ENCODE peak calls at places on chromosome 10, in four cellular contexts. One of them, this sample, is unnamed.

GRCh38 chr10:67725567-67725966 is 29.6 kb upstream of the CTNNA3 start:
- DNase-seq in fibroblast of lung: no peak
- DNase-seq in naive thymus-derived CD4-positive, alpha-beta T cell: no peak
- DNase-seq in hepatocyte: no peak
- DNase-seq in this sample: no peak

GRCh38 chr10:68628576-68629127 is 68.5 kb downstream of the TET1 start:
- DNase-seq in fibroblast of lung: peak; percentile 42
- DNase-seq in naive thymus-derived CD4-positive, alpha-beta T cell: peak; percentile 31
- DNase-seq in hepatocyte: no peak
- DNase-seq in this sample: no peak

GRCh38 chr10:5622586-5622985 is 43.8 kb downstream of the ASB13 start:
- DNase-seq in fibroblast of lung: peak; percentile 16
- DNase-seq in naive thymus-derived CD4-positive, alpha-beta T cell: no peak
- DNase-seq in hepatocyte: no peak
- DNase-seq in this sample: no peak

GRCh38 chr10:21173964-21174669 is 277.0 kb upstream of the NEBL start:
- DNase-seq in fibroblast of lung: peak; percentile 33
- DNase-seq in naive thymus-derived CD4-positive, alpha-beta T cell: no peak
- DNase-seq in hepatocyte: peak; percentile 85
- DNase-seq in this sample: peak; percentile 31

GRCh38 chr10:32751582-32751981 is 206.4 kb downstream of the ITGB1 start:
- DNase-seq in fibroblast of lung: no peak
- DNase-seq in naive thymus-derived CD4-positive, alpha-beta T cell: no peak
- DNase-seq in hepatocyte: no peak
- DNase-seq in this sample: no peak

GRCh38 chr10:13788701-13789447 is 202.1 kb downstream of the PRPF18 start:
- DNase-seq in fibroblast of lung: peak; percentile 66
- DNase-seq in naive thymus-derived CD4-positive, alpha-beta T cell: no peak
- DNase-seq in hepatocyte: no peak
- DNase-seq in this sample: peak; percentile 41

GRCh38 chr10:30861217-30861616 is 170.4 kb downstream of the ZNF438 start:
- DNase-seq in fibroblast of lung: no peak
- DNase-seq in naive thymus-derived CD4-positive, alpha-beta T cell: no peak
- DNase-seq in hepatocyte: no peak
- DNase-seq in this sample: no peak

GRCh38 chr10:110364531-110364937 is 59.8 kb upstream of the SMNDC1 start:
- DNase-seq in fibroblast of lung: no peak
- DNase-seq in naive thymus-derived CD4-positive, alpha-beta T cell: no peak
- DNase-seq in hepatocyte: no peak
- DNase-seq in this sample: no peak

GRCh38 chr10:1034758-1035157 is 9.1 kb upstream of the IDI2 start:
- DNase-seq in fibroblast of lung: no peak
- DNase-seq in naive thymus-derived CD4-positive, alpha-beta T cell: no peak
- DNase-seq in hepatocyte: no peak
- DNase-seq in this sample: no peak

GRCh38 chr10:100551231-100551630 is 15.5 kb downstream of the HIF1AN start:
- DNase-seq in fibroblast of lung: no peak
- DNase-seq in naive thymus-derived CD4-positive, alpha-beta T cell: no peak
- DNase-seq in hepatocyte: no peak
- DNase-seq in this sample: no peak

GRCh38 chr10:71621783-71622526 is 97.6 kb downstream of the C10orf105 start:
- DNase-seq in fibroblast of lung: peak; percentile 73
- DNase-seq in naive thymus-derived CD4-positive, alpha-beta T cell: no peak
- DNase-seq in hepatocyte: peak; percentile 73
- DNase-seq in this sample: peak; percentile 55

GRCh38 chr10:102501201-102502028 is 1.1 kb downstream of the ACTR1A start:
- DNase-seq in fibroblast of lung: no peak
- DNase-seq in naive thymus-derived CD4-positive, alpha-beta T cell: no peak
- DNase-seq in hepatocyte: peak; percentile 23
- DNase-seq in this sample: no peak

GRCh38 chr10:113202011-113202410 is 252.0 kb downstream of the TCF7L2 start:
- DNase-seq in fibroblast of lung: no peak
- DNase-seq in naive thymus-derived CD4-positive, alpha-beta T cell: no peak
- DNase-seq in hepatocyte: no peak
- DNase-seq in this sample: no peak

GRCh38 chr10:24669285-24669861 is 54.3 kb downstream of the ARHGAP21 start:
- DNase-seq in fibroblast of lung: no peak
- DNase-seq in naive thymus-derived CD4-positive, alpha-beta T cell: no peak
- DNase-seq in hepatocyte: no peak
- DNase-seq in this sample: no peak

GRCh38 chr10:33453081-33453850 is 118.8 kb upstream of the NRP1 start:
- DNase-seq in fibroblast of lung: peak; percentile 91
- DNase-seq in naive thymus-derived CD4-positive, alpha-beta T cell: no peak
- DNase-seq in hepatocyte: no peak
- DNase-seq in this sample: no peak

GRCh38 chr10:116216676-116217075 is 56.3 kb downstream of the GFRA1 start:
- DNase-seq in fibroblast of lung: no peak
- DNase-seq in naive thymus-derived CD4-positive, alpha-beta T cell: no peak
- DNase-seq in hepatocyte: no peak
- DNase-seq in this sample: no peak

GRCh38 chr10:22029450-22030236 is 26.1 kb upstream of the DNAJC1 start:
- DNase-seq in fibroblast of lung: no peak
- DNase-seq in naive thymus-derived CD4-positive, alpha-beta T cell: peak; percentile 41
- DNase-seq in hepatocyte: no peak
- DNase-seq in this sample: no peak

GRCh38 chr10:114933588-114933987 is 4.4 kb upstream of the TRUB1 start:
- DNase-seq in fibroblast of lung: peak; percentile 59
- DNase-seq in naive thymus-derived CD4-positive, alpha-beta T cell: no peak
- DNase-seq in hepatocyte: no peak
- DNase-seq in this sample: no peak

GRCh38 chr10:21934307-21934706 is 69.2 kb downstream of the DNAJC1 start:
- DNase-seq in fibroblast of lung: no peak
- DNase-seq in naive thymus-derived CD4-positive, alpha-beta T cell: no peak
- DNase-seq in hepatocyte: no peak
- DNase-seq in this sample: no peak

GRCh38 chr10:80468002-80468401 is 13.9 kb downstream of the TSPAN14 start:
- DNase-seq in fibroblast of lung: no peak
- DNase-seq in naive thymus-derived CD4-positive, alpha-beta T cell: peak; percentile 67
- DNase-seq in hepatocyte: no peak
- DNase-seq in this sample: peak; percentile 63

GRCh38 chr10:122780391-122780790 is 65.3 kb downstream of the CUZD1 start:
- DNase-seq in fibroblast of lung: peak; percentile 38
- DNase-seq in naive thymus-derived CD4-positive, alpha-beta T cell: no peak
- DNase-seq in hepatocyte: no peak
- DNase-seq in this sample: no peak

GRCh38 chr10:86294346-86295265 is 72.0 kb downstream of the GRID1 start:
- DNase-seq in fibroblast of lung: no peak
- DNase-seq in naive thymus-derived CD4-positive, alpha-beta T cell: no peak
- DNase-seq in hepatocyte: no peak
- DNase-seq in this sample: no peak

GRCh38 chr10:116403740-116404250 is 23.9 kb upstream of the PNLIPRP3 start:
- DNase-seq in fibroblast of lung: no peak
- DNase-seq in naive thymus-derived CD4-positive, alpha-beta T cell: no peak
- DNase-seq in hepatocyte: no peak
- DNase-seq in this sample: no peak

GRCh38 chr10:79938728-79939380 is 10.1 kb downstream of the SFTPD start:
- DNase-seq in fibroblast of lung: no peak
- DNase-seq in naive thymus-derived CD4-positive, alpha-beta T cell: no peak
- DNase-seq in hepatocyte: no peak
- DNase-seq in this sample: no peak

GRCh38 chr10:23196201-23196600 is 4.1 kb downstream of the PTF1A start:
- DNase-seq in fibroblast of lung: no peak
- DNase-seq in naive thymus-derived CD4-positive, alpha-beta T cell: no peak
- DNase-seq in hepatocyte: no peak
- DNase-seq in this sample: no peak
- H3K27me3 ChIP-seq in fibroblast of lung: peaks cover 36% of the 10 kb centered on the region
- H3K27me3 ChIP-seq in naive thymus-derived CD4-positive, alpha-beta T cell: peaks cover 16% of the 10 kb centered on the region
- H3K27me3 ChIP-seq in hepatocyte: peaks cover 94% of the 10 kb centered on the region
- H3K27me3 ChIP-seq in this sample: no peaks in the 10 kb centered on the region

DNA sequence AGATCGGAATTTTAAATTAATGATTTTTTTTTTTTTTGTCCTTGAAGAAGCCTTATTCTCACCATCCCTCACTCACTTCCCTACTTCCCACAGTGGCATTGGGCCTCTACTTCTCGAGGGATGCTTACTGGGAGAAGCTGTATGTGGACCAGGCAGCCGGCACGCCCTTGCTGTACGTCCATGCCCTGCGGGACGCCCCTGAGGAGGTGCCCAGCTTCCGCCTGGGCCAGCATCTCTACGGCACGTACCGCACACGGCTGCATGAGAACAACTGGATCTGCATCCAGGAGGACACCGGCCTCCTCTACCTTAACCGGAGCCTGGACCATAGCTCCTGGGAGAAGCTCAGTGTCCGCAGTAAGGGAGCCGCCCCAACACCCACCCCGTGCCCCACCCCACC is 23.5 kb downstream of the RET start:
- DNase-seq in fibroblast of lung: no peak
- DNase-seq in naive thymus-derived CD4-positive, alpha-beta T cell: no peak
- DNase-seq in hepatocyte: no peak
- DNase-seq in this sample: no peak
- H3K27me3 ChIP-seq in fibroblast of lung: no peaks in the 10 kb centered on the region
- H3K27me3 ChIP-seq in naive thymus-derived CD4-positive, alpha-beta T cell: no peaks in the 10 kb centered on the region
- H3K27me3 ChIP-seq in hepatocyte: peaks cover 27% of the 10 kb centered on the region
- H3K27me3 ChIP-seq in this sample: no peaks in the 10 kb centered on the region

DNA sequence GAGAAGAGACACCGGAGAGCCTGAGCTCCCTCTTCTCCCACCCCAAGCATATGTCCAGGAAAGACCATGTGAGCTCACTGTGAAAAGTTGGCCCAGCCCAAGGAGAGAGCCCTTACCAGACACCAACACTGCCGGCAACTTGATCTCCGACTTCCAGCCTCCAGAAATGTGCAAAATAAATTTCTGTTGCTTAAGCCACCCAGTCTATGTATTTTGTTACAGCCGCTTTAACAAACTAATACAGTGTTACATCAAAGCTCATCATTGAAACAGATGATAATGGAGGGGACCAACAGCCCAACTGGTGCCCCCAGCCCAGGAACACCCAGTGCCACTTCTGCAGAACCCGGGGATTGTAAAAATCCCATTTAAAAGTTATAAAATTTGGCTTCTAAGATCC is 18.9 kb downstream of the RGR start:
- DNase-seq in fibroblast of lung: no peak
- DNase-seq in naive thymus-derived CD4-positive, alpha-beta T cell: no peak
- DNase-seq in hepatocyte: no peak
- DNase-seq in this sample: no peak
- H3K27me3 ChIP-seq in fibroblast of lung: peaks cover 9% of the 10 kb centered on the region
- H3K27me3 ChIP-seq in naive thymus-derived CD4-positive, alpha-beta T cell: no peaks in the 10 kb centered on the region
- H3K27me3 ChIP-seq in hepatocyte: peaks cover 15% of the 10 kb centered on the region
- H3K27me3 ChIP-seq in this sample: no peaks in the 10 kb centered on the region

GRCh38 chr10:78912361-78913218 is 156.2 kb upstream of the ZMIZ1 start:
- DNase-seq in fibroblast of lung: no peak
- DNase-seq in naive thymus-derived CD4-positive, alpha-beta T cell: no peak
- DNase-seq in hepatocyte: no peak
- DNase-seq in this sample: peak; percentile 7
- H3K27me3 ChIP-seq in fibroblast of lung: peaks cover 11% of the 10 kb centered on the region
- H3K27me3 ChIP-seq in naive thymus-derived CD4-positive, alpha-beta T cell: no peaks in the 10 kb centered on the region
- H3K27me3 ChIP-seq in hepatocyte: no peaks in the 10 kb centered on the region
- H3K27me3 ChIP-seq in this sample: no peaks in the 10 kb centered on the region

GRCh38 chr10:132939957-132940790 is 2.2 kb downstream of the CFAP46 start:
- DNase-seq in fibroblast of lung: peak; percentile 42
- DNase-seq in naive thymus-derived CD4-positive, alpha-beta T cell: no peak
- DNase-seq in hepatocyte: peak; percentile 81
- DNase-seq in this sample: no peak
- H3K27me3 ChIP-seq in fibroblast of lung: peaks cover 3% of the 10 kb centered on the region
- H3K27me3 ChIP-seq in naive thymus-derived CD4-positive, alpha-beta T cell: no peaks in the 10 kb centered on the region
- H3K27me3 ChIP-seq in hepatocyte: no peaks in the 10 kb centered on the region
- H3K27me3 ChIP-seq in this sample: no peaks in the 10 kb centered on the region

DNA sequence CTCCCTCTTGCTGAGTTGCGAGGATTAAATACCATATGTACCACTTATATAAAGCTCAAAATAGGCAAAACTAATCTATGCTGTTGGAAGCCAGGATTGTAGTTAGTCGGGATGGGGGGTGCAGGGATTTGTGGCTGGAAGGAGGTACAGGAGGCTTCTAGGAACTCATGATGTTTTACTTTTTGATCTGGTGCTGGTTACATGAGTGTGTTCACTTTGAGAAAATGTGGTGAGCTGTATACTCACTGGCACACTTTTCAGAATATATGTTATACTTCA is 106.7 kb downstream of the SLIT1 start:
- DNase-seq in fibroblast of lung: no peak
- DNase-seq in naive thymus-derived CD4-positive, alpha-beta T cell: no peak
- DNase-seq in hepatocyte: no peak
- DNase-seq in this sample: no peak
- H3K27me3 ChIP-seq in fibroblast of lung: peaks cover 2% of the 10 kb centered on the region
- H3K27me3 ChIP-seq in naive thymus-derived CD4-positive, alpha-beta T cell: no peaks in the 10 kb centered on the region
- H3K27me3 ChIP-seq in hepatocyte: peaks cover 15% of the 10 kb centered on the region
- H3K27me3 ChIP-seq in this sample: no peaks in the 10 kb centered on the region

GRCh38 chr10:85188770-85189484 is 860.5 kb downstream of the CCSER2 start:
- DNase-seq in fibroblast of lung: no peak
- DNase-seq in naive thymus-derived CD4-positive, alpha-beta T cell: no peak
- DNase-seq in hepatocyte: no peak
- DNase-seq in this sample: no peak
- H3K27me3 ChIP-seq in fibroblast of lung: no peaks in the 10 kb centered on the region
- H3K27me3 ChIP-seq in naive thymus-derived CD4-positive, alpha-beta T cell: no peaks in the 10 kb centered on the region
- H3K27me3 ChIP-seq in hepatocyte: no peaks in the 10 kb centered on the region
- H3K27me3 ChIP-seq in this sample: no peaks in the 10 kb centered on the region